ENCODE peak calls at places on chromosomes 13 and 19, in seven cellular contexts. E is HCT116, H is neural progenitor cell, Q is GM23338, W is MM.1S, B is hepatocyte, M is PC-3. P is an unnamed sample.

GRCh38 chr19:1249298-1249989 is 1.1 kb downstream of the MIDN start:
- DNase-seq in E (peak), H (peak), B (peak), W (peak), Q (peak), M (peak), P (peak)

GRCh38 chr19:8209965-8210659 is 942 bp downstream of the CERS4 start:
- DNase-seq in E (no peak), B (no peak), W (no peak), M (no peak), H (no peak), Q (peak), P (no peak)

GRCh38 chr19:21143846-21144245 is 2.0 kb downstream of the ZNF431 start:
- DNase-seq in E (peak), B (no peak), W (no peak), H (no peak), Q (no peak), M (no peak), P (peak)

GRCh38 chr19:21569497-21569870 is 64.1 kb downstream of the ZNF429 start:
- DNase-seq in H (no peak), M (no peak), W (no peak), E (no peak), Q (no peak), B (no peak), P (peak)

GRCh38 chr13:71801781-71802180 is 65.2 kb downstream of the DACH1 start:
- DNase-seq in B (no peak), Q (no peak), E (no peak), M (no peak), H (peak), W (no peak), P (no peak)

GRCh38 chr13:97193577-97193976 is 28.6 kb upstream of the MBNL2 start:
- DNase-seq in B (no peak), Q (no peak), E (no peak), H (no peak), W (no peak), M (no peak), P (no peak)

GRCh38 chr19:16002380-16002779 is 53.6 kb downstream of the OR10H4 start:
- DNase-seq in Q (no peak), B (no peak), E (no peak), M (no peak), W (no peak), H (no peak), P (no peak)

GRCh38 chr13:43787998-43788397 is 1.2 kb upstream of the ENOX1 start:
- DNase-seq in H (peak), Q (peak), M (peak), W (peak), B (no peak), E (peak), P (peak)

GRCh38 chr19:963401-964022 is 20.6 kb upstream of the WDR18 start:
- DNase-seq in E (no peak), B (no peak), H (no peak), Q (no peak), W (no peak), M (no peak), P (no peak)

GRCh38 chr13:99258210-99258860 is at the start of gene GPR18:
- DNase-seq in W (no peak), M (no peak), H (no peak), E (no peak), B (no peak), Q (no peak), P (no peak)

GRCh38 chr19:41999071-41999877 is 5.2 kb upstream of the ATP1A3 start:
- DNase-seq in H (peak), M (no peak), Q (peak), W (peak), E (no peak), B (no peak), P (peak)

GRCh38 chr19:56170261-56170660 is 5.5 kb upstream of the GALP start:
- DNase-seq in E (no peak), H (no peak), B (peak), Q (no peak), M (peak), W (no peak), P (peak)

GRCh38 chr19:11554160-11554559 is 4.9 kb downstream of the ELOF1 start:
- DNase-seq in Q (no peak), E (no peak), B (no peak), W (no peak), M (no peak), H (no peak), P (no peak)

GRCh38 chr13:114120486-114121430 is 11.7 kb downstream of the RASA3 start:
- DNase-seq in Q (no peak), W (no peak), M (no peak), H (no peak), E (no peak), B (no peak), P (peak)

GRCh38 chr19:41325947-41326706 is 16.2 kb downstream of the CCDC97 start:
- DNase-seq in M (peak), Q (no peak), W (no peak), B (peak), H (no peak), E (no peak), P (peak)

GRCh38 chr19:11223208-11223607 is 16.2 kb upstream of the ANGPTL8 start:
- DNase-seq in H (no peak), E (no peak), M (no peak), Q (no peak), B (no peak), W (no peak), P (no peak)

GRCh38 chr19:7515471-7516226 is at the start of gene ZNF358:
- DNase-seq in W (peak), M (peak), Q (peak), H (peak), B (peak), E (no peak), P (peak)

GRCh38 chr19:16714702-16715294 is 4.8 kb upstream of the NWD1 start:
- DNase-seq in W (no peak), B (peak), M (peak), Q (peak), H (peak), E (peak), P (peak)

GRCh38 chr19:607301-608154 is 17.8 kb downstream of the HCN2 start:
- DNase-seq in H (no peak), Q (no peak), E (no peak), M (no peak), W (no peak), B (no peak), P (no peak)

GRCh38 chr19:35549174-35549788 is 3.9 kb downstream of the TMEM147 start:
- DNase-seq in W (peak), E (peak), M (peak), Q (peak), H (peak), B (peak), P (peak)

GRCh38 chr19:58182577-58182988 is 278 bp upstream of the ZNF274 start:
- DNase-seq in M (no peak), H (no peak), Q (no peak), B (no peak), W (no peak), E (no peak), P (no peak)

GRCh38 chr13:24691381-24691780 is 11.2 kb downstream of the ATP12A start:
- DNase-seq in W (no peak), Q (no peak), E (no peak), H (no peak), M (no peak), B (no peak), P (no peak)

GRCh38 chr13:99314640-99315176 is 7.5 kb upstream of the GPR183 start:
- DNase-seq in E (peak), M (no peak), Q (no peak), B (no peak), H (no peak), W (no peak), P (peak)

GRCh38 chr13:26896986-26897668 is 136.5 kb upstream of the GPR12 start:
- DNase-seq in H (peak), B (no peak), W (no peak), Q (no peak), M (no peak), E (no peak), P (no peak)

GRCh38 chr13:24142886-24143285 is 17.6 kb upstream of the SPATA13 start:
- DNase-seq in W (no peak), H (no peak), M (no peak), Q (no peak), B (no peak), E (no peak), P (no peak)

GRCh38 chr13:51328488-51328887 is 11.0 kb upstream of the SERPINE3 start:
- DNase-seq in M (no peak), Q (peak), H (peak), B (peak), W (no peak), E (no peak), P (no peak)

GRCh38 chr13:25190256-25190655 is 18.2 kb upstream of the AMER2 start:
- DNase-seq in W (no peak), Q (no peak), H (no peak), M (no peak), B (no peak), E (no peak), P (no peak)

DNA sequence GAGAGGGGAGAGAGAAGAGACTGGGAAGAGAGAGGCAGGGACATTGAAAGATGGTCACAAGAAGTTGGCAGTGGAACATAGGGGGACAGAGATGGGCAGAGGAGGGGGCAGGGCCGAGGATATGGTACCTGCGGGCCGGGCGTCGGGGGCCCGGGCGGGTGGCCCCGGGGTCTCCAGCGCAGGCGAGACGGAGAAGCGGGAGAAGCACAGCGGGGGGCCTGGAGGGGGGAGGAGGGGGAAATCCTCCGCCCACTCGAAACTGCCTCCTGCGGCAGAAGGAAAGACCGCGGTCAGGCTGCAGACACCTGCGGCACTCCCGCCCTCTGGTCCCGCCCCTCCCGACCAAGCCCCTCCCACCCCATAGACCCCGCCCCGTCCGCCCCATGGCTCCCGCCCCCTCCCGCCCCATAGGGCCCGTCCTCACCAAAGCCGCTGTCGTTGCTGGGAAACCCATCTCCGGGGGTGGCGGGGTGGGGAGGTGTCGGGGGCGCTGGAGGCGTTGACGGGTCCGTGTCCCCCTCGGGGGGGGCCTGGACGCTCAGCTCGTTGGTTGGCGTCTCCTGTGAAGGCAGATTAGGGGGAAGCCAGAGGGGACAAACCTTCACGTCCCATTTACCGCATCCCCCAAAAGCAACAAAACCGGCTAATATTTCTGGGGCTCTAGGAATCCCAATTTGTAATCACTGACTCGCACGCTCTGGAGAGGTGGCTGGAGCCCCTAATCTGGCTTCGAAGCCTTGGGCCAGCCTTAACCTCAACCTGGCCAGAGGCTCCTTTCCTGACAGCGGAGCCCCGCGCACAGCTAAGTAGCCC is 20.4 kb downstream of the LMTK3 start:
- DNase-seq in B (peak), M (peak), E (peak), Q (peak), W (peak), H (peak), P (peak)
- TF ChIP-seq EZH2phosphoT487 in B (no peak), M (no peak), E (no peak), Q (no peak), W (no peak), H (no peak), P (no peak)

DNA sequence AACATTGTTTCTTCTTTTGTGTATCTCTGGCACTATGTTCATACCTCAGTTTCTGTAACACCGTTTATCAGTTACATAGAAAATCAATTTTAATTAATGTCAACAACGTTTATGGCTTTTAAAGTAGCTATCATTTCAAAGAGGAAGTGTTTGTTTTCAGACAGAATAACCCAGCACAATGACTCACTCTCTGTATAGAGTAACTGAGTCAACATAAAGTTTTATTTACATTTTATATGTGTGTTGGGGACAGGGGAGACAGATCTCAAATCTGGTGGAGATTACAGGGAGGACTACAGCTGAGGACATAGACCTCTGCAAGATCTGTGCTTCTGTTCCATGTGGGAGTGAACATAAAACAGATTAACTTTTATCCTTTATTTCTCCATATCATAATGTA is 2590.1 kb downstream of the PCDH9 start:
- DNase-seq in E (no peak), M (peak), W (no peak), H (no peak), Q (no peak), B (no peak), P (no peak)
- TF ChIP-seq EZH2 in E (no peak), M (no peak), W (no peak), H (no peak), Q (no peak), B (no peak), P (no peak)

DNA sequence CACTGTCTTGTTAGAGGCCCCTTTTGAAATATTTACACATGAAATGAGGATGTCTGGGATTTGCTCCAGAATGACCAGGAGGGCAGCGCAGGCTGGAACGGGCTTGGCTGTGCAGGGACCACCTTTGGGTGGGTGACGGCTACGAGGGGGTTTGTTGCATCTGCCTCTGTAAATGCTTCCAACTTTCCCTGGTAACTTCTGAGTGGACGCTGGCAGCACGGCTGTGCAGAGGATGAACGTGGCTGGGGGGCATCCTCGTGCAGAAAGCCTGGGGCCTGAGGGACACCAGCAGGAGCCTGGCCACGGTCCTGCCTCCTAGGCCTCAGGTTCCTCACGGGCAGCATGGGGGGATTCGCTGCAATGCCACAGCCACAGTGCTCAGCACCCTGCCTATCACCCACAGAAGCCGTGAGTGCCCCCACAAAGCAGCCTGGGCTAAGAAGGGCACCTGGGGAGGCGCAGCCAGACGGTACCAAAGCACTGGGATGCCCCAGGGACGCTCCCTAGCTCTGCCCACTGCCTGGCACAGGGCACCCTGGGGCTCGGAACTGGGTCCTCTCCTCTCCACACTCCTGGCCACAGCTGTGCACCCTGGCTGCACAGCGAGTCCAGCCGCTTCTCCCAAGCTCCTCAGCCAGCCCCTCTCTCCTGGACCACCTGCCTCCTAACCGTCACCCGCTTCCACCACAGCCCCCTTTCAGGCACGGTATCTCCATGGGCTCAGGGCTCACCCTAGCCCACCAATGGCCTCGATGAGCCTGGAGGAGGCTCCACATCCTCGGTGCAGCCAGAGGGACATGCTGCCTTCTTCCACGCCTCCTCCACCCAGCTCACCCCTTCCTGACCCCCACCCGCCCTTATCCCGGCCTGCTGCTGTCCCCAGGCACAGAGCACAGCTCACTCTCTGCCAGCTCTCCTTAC is 44.5 kb downstream of the MLLT1 start:
- DNase-seq in E (no peak), W (no peak), H (no peak), Q (no peak), M (no peak), B (no peak), P (no peak)
- TF ChIP-seq EZH2phosphoT487 in E (no peak), W (no peak), H (no peak), Q (no peak), M (no peak), B (no peak), P (no peak)

GRCh38 chr13:112968380-112968909 is 569 bp upstream of the MCF2L start:
- DNase-seq in Q (peak), M (peak), H (peak), W (no peak), B (peak), E (no peak), P (no peak)
- TF ChIP-seq EZH2 in Q (no peak), M (no peak), H (no peak), W (no peak), B (no peak), E (no peak), P (no peak)

GRCh38 chr13:111178417-111178816 is 63.3 kb downstream of the ARHGEF7 start:
- DNase-seq in B (no peak), Q (no peak), E (no peak), M (no peak), H (no peak), W (no peak), P (no peak)
- TF ChIP-seq EZH2phosphoT487 in B (no peak), Q (no peak), E (no peak), M (no peak), H (no peak), W (no peak), P (no peak)

GRCh38 chr13:112105244-112105681 is 38.3 kb downstream of the SOX1 start:
- DNase-seq in M (no peak), W (no peak), B (no peak), Q (peak), H (peak), E (no peak), P (no peak)
- TF ChIP-seq EZH2 in M (no peak), W (no peak), B (peak), Q (peak), H (no peak), E (no peak), P (no peak)

DNA sequence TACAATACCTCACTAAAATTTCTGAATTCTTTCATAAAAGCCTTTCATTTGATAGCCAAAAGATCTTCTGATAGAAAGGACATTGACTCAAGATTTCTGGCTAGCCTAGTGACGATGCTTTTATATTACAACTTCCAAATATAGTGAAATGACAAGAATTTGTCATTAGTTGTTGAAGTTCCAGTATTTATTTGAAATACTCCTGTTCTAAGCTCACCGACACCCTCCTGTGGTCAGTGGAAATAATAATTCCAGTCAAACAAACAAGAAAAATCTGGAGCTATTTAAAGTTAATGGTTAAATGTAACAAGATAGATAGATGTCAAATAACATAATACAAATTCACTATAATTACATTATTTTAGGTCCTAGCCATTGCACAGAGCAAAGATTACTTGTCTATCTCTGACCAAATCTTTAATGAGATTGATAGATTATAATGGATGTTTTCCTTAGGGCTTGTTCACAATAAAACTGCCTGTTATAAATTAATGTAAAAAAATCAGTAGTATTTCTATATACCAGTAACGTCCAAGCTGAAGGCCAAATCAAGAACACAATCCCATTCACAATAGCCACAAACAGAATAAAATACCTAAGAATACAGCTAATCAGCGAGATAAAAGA is 195.5 kb downstream of the RGCC start:
- DNase-seq in Q (peak), H (peak), B (peak), W (no peak), E (peak), M (peak), P (peak)
- TF ChIP-seq EZH2phosphoT487 in Q (no peak), H (no peak), B (no peak), W (no peak), E (no peak), M (no peak), P (no peak)

GRCh38 chr19:5805465-5806132 is 732 bp downstream of the NRTN start:
- DNase-seq in H (peak), M (peak), W (peak), Q (peak), B (peak), E (no peak), P (peak)
- TF ChIP-seq EZH2 in H (peak), M (no peak), W (no peak), Q (no peak), B (no peak), E (no peak), P (peak)

DNA sequence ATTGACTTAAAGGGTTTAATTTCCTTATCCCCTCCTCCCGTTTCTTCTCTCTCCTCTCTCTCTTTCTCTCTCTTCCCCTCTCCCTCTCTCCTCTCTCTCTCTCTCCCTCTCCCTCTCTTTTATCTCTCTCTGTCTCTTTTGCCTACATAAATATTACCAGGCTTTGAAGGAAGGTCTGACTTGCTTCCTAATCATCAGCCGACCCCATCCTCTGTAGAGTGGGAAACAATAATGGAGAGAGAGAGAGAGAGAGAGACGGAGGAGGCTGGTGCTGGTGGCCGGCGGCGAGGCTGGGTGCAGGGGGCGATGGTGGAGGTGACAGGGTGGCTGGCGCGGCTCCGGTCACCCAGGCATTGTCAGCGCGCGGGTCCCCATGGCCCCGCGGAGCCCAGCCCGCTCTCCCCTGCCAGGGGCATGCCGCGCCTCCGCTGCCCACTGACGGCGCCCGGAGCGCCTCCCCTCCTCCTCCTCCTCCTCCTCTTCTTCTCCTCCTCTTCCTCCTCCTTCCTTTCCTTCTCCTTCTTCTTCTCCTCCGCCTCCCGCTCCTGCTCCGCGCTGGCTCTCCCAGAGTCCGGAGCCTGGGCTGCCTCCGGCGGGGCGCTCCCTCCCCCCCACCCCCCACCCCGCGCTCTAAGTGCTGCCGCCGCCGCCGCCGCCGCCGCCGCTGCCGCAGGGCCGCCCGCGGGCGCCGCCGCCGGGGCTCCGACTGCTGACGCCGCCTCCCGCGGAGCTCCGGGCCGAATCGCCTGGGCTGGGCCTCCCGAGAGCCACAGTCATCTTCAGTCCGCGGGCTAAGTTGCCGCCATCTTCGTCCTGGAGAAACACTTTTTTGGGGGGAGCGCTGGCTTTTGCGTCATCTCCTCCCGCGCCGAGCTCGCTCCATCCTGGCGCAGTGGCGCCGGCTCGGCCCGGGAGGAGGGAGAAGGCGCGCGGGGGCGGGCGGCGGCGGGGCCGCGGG is 348.4 kb downstream of the LIG4 start:
- DNase-seq in M (peak), B (peak), Q (peak), E (no peak), H (peak), W (no peak), P (peak)
- TF ChIP-seq EZH2phosphoT487 in M (no peak), B (no peak), Q (no peak), E (no peak), H (no peak), W (no peak), P (no peak)

P was measured in GM23248.